ENCODE peak calls at places on chromosomes 6 and 20, in ten cellular contexts. S is mesothelial cell of epicardium; M is Kasumi-1; D is LHCN-M2; T is GM06990; Z is activated effector memory CD4-positive, alpha-beta T cell treated with anti-CD3 and anti-CD28 coated beads, Interleukin-2, amount 50 U/mL, for 16 hours; I is H54; N is NCI-H1417; O is naive thymus-derived CD8-positive, alpha-beta T cell; A is WTC11. E is an unnamed sample.

GRCh38 chr6:40344566-40345185 is 242.5 kb downstream of the LRFN2 start:
- DNase-seq in S (no peak), M (no peak), D (no peak), T (no peak), Z (no peak), I (no peak), N (no peak), O (no peak), A (no peak), E (peak; percentile 81)

GRCh38 chr6:158654960-158655485 is 5.2 kb downstream of the SYTL3 start:
- DNase-seq in S (no peak), M (peak; percentile 18), D (peak; percentile 74), T (no peak), Z (no peak), I (no peak), N (no peak), O (peak; percentile 41), A (no peak), E (no peak)

GRCh38 chr6:107152633-107153032 is 37.3 kb upstream of the BEND3 start:
- DNase-seq in S (no peak), M (no peak), D (no peak), T (no peak), Z (no peak), I (no peak), N (no peak), O (no peak), A (no peak), E (no peak)

GRCh38 chr6:22383016-22383415 is 86.2 kb upstream of the PRL start:
- DNase-seq in S (no peak), M (no peak), D (peak; percentile 27), T (no peak), Z (no peak), I (no peak), N (no peak), O (no peak), A (no peak), E (no peak)

GRCh38 chr6:160030103-160030502 is 61.2 kb downstream of the IGF2R start:
- DNase-seq in S (peak; percentile 68), M (no peak), D (peak; percentile 98), T (no peak), Z (no peak), I (peak; percentile 20), N (no peak), O (no peak), A (no peak), E (peak; percentile 98)

GRCh38 chr20:25116746-25117457 is 35.0 kb upstream of the VSX1 start:
- DNase-seq in S (no peak), M (no peak), D (no peak), T (no peak), Z (no peak), I (no peak), N (no peak), O (no peak), A (no peak), E (peak; percentile 94)

GRCh38 chr20:401682-402495 is 6.2 kb upstream of the RBCK1 start:
- DNase-seq in S (no peak), M (no peak), D (no peak), T (no peak), Z (peak; percentile 36), I (no peak), N (no peak), O (no peak), A (no peak), E (no peak)

GRCh38 chr6:132362318-132363185 is 38.7 kb downstream of the MOXD1 start:
- DNase-seq in S (no peak), M (no peak), D (no peak), T (no peak), Z (no peak), I (no peak), N (no peak), O (no peak), A (no peak), E (peak; percentile 53)

GRCh38 chr6:147048930-147049329 is 155.3 kb upstream of the STXBP5 start:
- DNase-seq in S (no peak), M (no peak), D (no peak), T (no peak), Z (no peak), I (no peak), N (no peak), O (no peak), A (no peak), E (no peak)

GRCh38 chr6:130020106-130020851 is 1.9 kb downstream of the L3MBTL3 start:
- DNase-seq in S (peak; percentile 31), M (peak; percentile 32), D (no peak), T (peak; percentile 57), Z (peak; percentile 78), I (no peak), N (peak; percentile 44), O (peak; percentile 60), A (no peak), E (peak; percentile 23)

GRCh38 chr6:2731281-2731909 is 19.3 kb downstream of the MYLK4 start:
- DNase-seq in S (no peak), M (no peak), D (no peak), T (no peak), Z (no peak), I (no peak), N (no peak), O (no peak), A (peak; percentile 31), E (no peak)

GRCh38 chr6:14987490-14987889 is 258.4 kb upstream of the JARID2 start:
- DNase-seq in S (no peak), M (no peak), D (no peak), T (no peak), Z (no peak), I (no peak), N (no peak), O (no peak), A (no peak), E (no peak)

GRCh38 chr20:44110816-44111568 is 76.0 kb downstream of the JPH2 start:
- DNase-seq in S (no peak), M (no peak), D (no peak), T (no peak), Z (no peak), I (no peak), N (no peak), O (no peak), A (no peak), E (no peak)

GRCh38 chr6:130997061-130997753 is 65.8 kb downstream of the EPB41L2 start:
- DNase-seq in S (no peak), M (no peak), D (no peak), T (no peak), Z (no peak), I (no peak), N (no peak), O (no peak), A (no peak), E (peak; percentile 80)

GRCh38 chr6:33696538-33697518 is 14.7 kb downstream of the UQCC2 start:
- DNase-seq in S (no peak), M (peak; percentile 37), D (peak; percentile 86), T (no peak), Z (no peak), I (peak; percentile 68), N (peak; percentile 24), O (peak; percentile 60), A (no peak), E (peak; percentile 30)

GRCh38 chr6:21384211-21384610 is 209.3 kb upstream of the SOX4 start:
- DNase-seq in S (no peak), M (no peak), D (peak; percentile 8), T (no peak), Z (no peak), I (no peak), N (no peak), O (no peak), A (no peak), E (no peak)

GRCh38 chr6:46421239-46421638 is 70.0 kb downstream of the RCAN2 start:
- DNase-seq in S (no peak), M (no peak), D (peak; percentile 26), T (no peak), Z (no peak), I (no peak), N (no peak), O (no peak), A (no peak), E (no peak)

GRCh38 chr6:112298021-112298745 is 43.8 kb upstream of the LAMA4 start:
- DNase-seq in S (no peak), M (no peak), D (peak; percentile 95), T (no peak), Z (no peak), I (no peak), N (no peak), O (no peak), A (no peak), E (peak; percentile 72)

GRCh38 chr6:20332441-20333006 is 69.2 kb upstream of the E2F3 start:
- DNase-seq in S (no peak), M (no peak), D (no peak), T (no peak), Z (no peak), I (no peak), N (no peak), O (no peak), A (no peak), E (no peak)

GRCh38 chr6:49543087-49543858 is 7.2 kb upstream of the C6orf141 start:
- DNase-seq in S (no peak), M (no peak), D (peak; percentile 19), T (no peak), Z (no peak), I (no peak), N (no peak), O (no peak), A (no peak), E (peak; percentile 2)

GRCh38 chr20:12179692-12180091 is 262.0 kb downstream of the BTBD3 start:
- DNase-seq in S (no peak), M (no peak), D (no peak), T (no peak), Z (no peak), I (no peak), N (peak; percentile 60), O (no peak), A (no peak), E (no peak)

GRCh38 chr20:59008715-59009336 is 1.8 kb upstream of the CTSZ start:
- DNase-seq in S (no peak), M (no peak), D (no peak), T (no peak), Z (peak; percentile 37), I (no peak), N (no peak), O (no peak), A (no peak), E (no peak)

GRCh38 chr6:1686117-1687098 is 76.7 kb downstream of the FOXC1 start:
- DNase-seq in S (no peak), M (peak; percentile 36), D (peak; percentile 55), T (no peak), Z (no peak), I (peak; percentile 51), N (no peak), O (no peak), A (no peak), E (peak; percentile 71)

GRCh38 chr20:50574108-50574507 is 63.9 kb downstream of the PTPN1 start:
- DNase-seq in S (no peak), M (no peak), D (no peak), T (no peak), Z (no peak), I (no peak), N (no peak), O (no peak), A (no peak), E (no peak)

GRCh38 chr6:7568021-7568420 is 22.0 kb upstream of the SNRNP48 start:
- DNase-seq in S (no peak), M (no peak), D (peak; percentile 87), T (no peak), Z (no peak), I (no peak), N (no peak), O (no peak), A (no peak), E (no peak)

GRCh38 chr6:75302280-75302679 is 17.7 kb upstream of the TMEM30A start:
- DNase-seq in S (no peak), M (no peak), D (no peak), T (no peak), Z (no peak), I (no peak), N (no peak), O (no peak), A (no peak), E (no peak)

GRCh38 chr6:82131441-82131840 is 116.1 kb downstream of the IBTK start:
- DNase-seq in S (no peak), M (no peak), D (no peak), T (no peak), Z (no peak), I (no peak), N (no peak), O (no peak), A (no peak), E (no peak)

GRCh38 chr20:18832801-18833200 is 19.2 kb downstream of the SCP2D1 start:
- DNase-seq in S (no peak), M (no peak), D (no peak), T (no peak), Z (no peak), I (no peak), N (no peak), O (no peak), A (no peak), E (no peak)